ENCODE peak calls at places on chromosomes 5 and 9, in five cellular contexts. One of them, this sample, is unnamed.

GRCh38 chr5:86546582-86546981 is 71.2 kb upstream of the COX7C start:
- DNase-seq in left kidney: no peak
- DNase-seq in AG08395: no peak
- DNase-seq in NCI-H748 treated with DMSO at 0.1 percent for 48 hours: no peak
- DNase-seq in amniotic epithelial cell: no peak
- DNase-seq in this sample: no peak

GRCh38 chr9:132994410-132995120 is 16.1 kb downstream of the GFI1B start:
- DNase-seq in NCI-H748 treated with DMSO at 0.1 percent for 48 hours: no peak
- DNase-seq in AG08395: no peak
- DNase-seq in left kidney: peak
- DNase-seq in amniotic epithelial cell: peak
- DNase-seq in this sample: no peak

GRCh38 chr9:96884443-96884842 is 30.1 kb upstream of the ZNF782 start:
- DNase-seq in NCI-H748 treated with DMSO at 0.1 percent for 48 hours: no peak
- DNase-seq in AG08395: peak
- DNase-seq in amniotic epithelial cell: peak
- DNase-seq in left kidney: no peak
- DNase-seq in this sample: no peak

GRCh38 chr9:72205513-72205912 is 56.3 kb downstream of the GDA start:
- DNase-seq in NCI-H748 treated with DMSO at 0.1 percent for 48 hours: no peak
- DNase-seq in amniotic epithelial cell: no peak
- DNase-seq in AG08395: no peak
- DNase-seq in left kidney: no peak
- DNase-seq in this sample: no peak

GRCh38 chr9:36276840-36277239 is 18.6 kb upstream of the GNE start:
- DNase-seq in NCI-H748 treated with DMSO at 0.1 percent for 48 hours: no peak
- DNase-seq in left kidney: peak
- DNase-seq in AG08395: peak
- DNase-seq in amniotic epithelial cell: peak
- DNase-seq in this sample: no peak

GRCh38 chr5:134077926-134078580 is 36.4 kb upstream of the TCF7 start:
- DNase-seq in AG08395: no peak
- DNase-seq in amniotic epithelial cell: no peak
- DNase-seq in left kidney: no peak
- DNase-seq in NCI-H748 treated with DMSO at 0.1 percent for 48 hours: no peak
- DNase-seq in this sample: no peak

GRCh38 chr5:88804444-88804843 is 78.5 kb downstream of the MEF2C start:
- DNase-seq in amniotic epithelial cell: no peak
- DNase-seq in AG08395: no peak
- DNase-seq in left kidney: no peak
- DNase-seq in NCI-H748 treated with DMSO at 0.1 percent for 48 hours: no peak
- DNase-seq in this sample: no peak

GRCh38 chr9:14437336-14438231 is 123.6 kb upstream of the NFIB start:
- DNase-seq in NCI-H748 treated with DMSO at 0.1 percent for 48 hours: peak
- DNase-seq in AG08395: no peak
- DNase-seq in amniotic epithelial cell: no peak
- DNase-seq in left kidney: peak
- DNase-seq in this sample: no peak

GRCh38 chr5:20524956-20525529 is 537.0 kb upstream of the CDH18 start:
- DNase-seq in amniotic epithelial cell: peak
- DNase-seq in AG08395: no peak
- DNase-seq in NCI-H748 treated with DMSO at 0.1 percent for 48 hours: no peak
- DNase-seq in left kidney: no peak
- DNase-seq in this sample: no peak

GRCh38 chr5:14687023-14687665 is 22.6 kb downstream of the OTULIN start:
- DNase-seq in AG08395: peak
- DNase-seq in amniotic epithelial cell: peak
- DNase-seq in left kidney: no peak
- DNase-seq in NCI-H748 treated with DMSO at 0.1 percent for 48 hours: no peak
- DNase-seq in this sample: no peak

GRCh38 chr5:6448622-6449464 is at the start of gene UBE2QL1:
- DNase-seq in amniotic epithelial cell: no peak
- DNase-seq in left kidney: peak
- DNase-seq in AG08395: no peak
- DNase-seq in NCI-H748 treated with DMSO at 0.1 percent for 48 hours: peak
- DNase-seq in this sample: no peak

This sample was measured in aorta.